ENCODE peak calls at places on chromosomes 2 and 18, in four cellular contexts. E is type B pancreatic cell, D is heart right ventricle, Q is HepG2. F is an unnamed sample.

GRCh38 chr2:237122214-237122666 is 36.6 kb downstream of the COPS8 start:
- DNase-seq in Q (peak), D (peak), E (no peak), F (no peak)

GRCh38 chr2:65940856-65941255 is 494.1 kb upstream of the MEIS1 start:
- DNase-seq in D (no peak), Q (no peak), E (no peak), F (no peak)

GRCh38 chr2:62266433-62267038 is 70.6 kb downstream of the B3GNT2 start:
- DNase-seq in D (no peak), Q (no peak), E (no peak), F (no peak)

GRCh38 chr2:180657054-180657453 is 323.4 kb upstream of the UBE2E3 start:
- DNase-seq in Q (no peak), D (no peak), E (no peak), F (no peak)

GRCh38 chr2:70964133-70964532 is 14.3 kb upstream of the ANKRD53 start:
- DNase-seq in D (no peak), Q (no peak), E (no peak), F (no peak)

GRCh38 chr18:48170651-48171050 is 238.5 kb downstream of the ZBTB7C start:
- DNase-seq in D (no peak), Q (no peak), E (no peak), F (no peak)

GRCh38 chr2:70553584-70554337 is at the start of gene TGFA:
- DNase-seq in Q (peak), D (peak), E (peak), F (no peak)

GRCh38 chr2:198471291-198471690 is 666.9 kb downstream of the PLCL1 start:
- DNase-seq in Q (no peak), D (no peak), E (no peak), F (no peak)

GRCh38 chr2:239274391-239275001 is 126.3 kb downstream of the HDAC4 start:
- DNase-seq in Q (no peak), E (peak), D (no peak), F (no peak)

GRCh38 chr2:172226244-172227061 is 123.8 kb upstream of the DLX2 start:
- DNase-seq in Q (peak), D (no peak), E (no peak), F (no peak)

GRCh38 chr2:214550774-214551173 is 139.9 kb downstream of the VWC2L start:
- DNase-seq in E (no peak), D (no peak), Q (no peak), F (no peak)

GRCh38 chr2:203688798-203689197 is 17.6 kb upstream of the CD28 start:
- DNase-seq in D (peak), E (no peak), Q (no peak), F (no peak)

GRCh38 chr2:223414646-223415045 is 187.5 kb downstream of the SCG2 start:
- DNase-seq in D (no peak), E (no peak), Q (no peak), F (no peak)

GRCh38 chr2:216677439-216678097 is 17.8 kb downstream of the IGFBP5 start:
- DNase-seq in E (no peak), D (no peak), Q (no peak), F (no peak)

GRCh38 chr2:160680294-160680693 is 186.7 kb upstream of the RBMS1 start:
- DNase-seq in D (no peak), E (no peak), Q (no peak), F (no peak)

GRCh38 chr2:85066874-85067351 is 66.3 kb upstream of the TCF7L1 start:
- DNase-seq in Q (peak), D (peak), E (no peak), F (peak)
- TF ChIP-seq CTCF in Q (peak), D (peak), E (peak), F (peak)

GRCh38 chr2:1136071-1136470 is 185.4 kb downstream of the SNTG2 start:
- DNase-seq in Q (no peak), E (no peak), D (no peak), F (no peak)
- TF ChIP-seq CTCF in Q (peak), E (peak), D (no peak), F (peak)

GRCh38 chr2:231691251-231691772 is 17.0 kb upstream of the PTMA start:
- DNase-seq in Q (no peak), D (no peak), E (no peak), F (no peak)

GRCh38 chr2:231696004-231696367 is 12.3 kb upstream of the PTMA start:
- DNase-seq in Q (no peak), D (no peak), E (no peak), F (no peak)

GRCh38 chr2:231693956-231694355 is 14.4 kb upstream of the PTMA start:
- DNase-seq in E (no peak), D (no peak), Q (no peak), F (no peak)

GRCh38 chr2:231689509-231689893 is 18.8 kb upstream of the PTMA start:
- DNase-seq in Q (no peak), E (no peak), D (no peak), F (no peak)

GRCh38 chr2:231692847-231693246 is 15.5 kb upstream of the PTMA start:
- DNase-seq in Q (no peak), D (no peak), E (no peak), F (no peak)
- TF ChIP-seq CTCF in Q (peak), D (no peak), E (no peak), F (no peak)

GRCh38 chr18:6279308-6279707 is 135.4 kb downstream of the L3MBTL4 start:
- DNase-seq in D (no peak), E (no peak), Q (no peak), F (no peak)

GRCh38 chr18:6280344-6280743 is 134.4 kb downstream of the L3MBTL4 start:
- DNase-seq in Q (no peak), D (no peak), E (no peak), F (no peak)

GRCh38 chr18:6284761-6285160 is 129.9 kb downstream of the L3MBTL4 start:
- DNase-seq in E (no peak), Q (no peak), D (no peak), F (no peak)

GRCh38 chr18:6284300-6284699 is 130.4 kb downstream of the L3MBTL4 start:
- DNase-seq in Q (no peak), E (no peak), D (no peak), F (no peak)

DNA sequence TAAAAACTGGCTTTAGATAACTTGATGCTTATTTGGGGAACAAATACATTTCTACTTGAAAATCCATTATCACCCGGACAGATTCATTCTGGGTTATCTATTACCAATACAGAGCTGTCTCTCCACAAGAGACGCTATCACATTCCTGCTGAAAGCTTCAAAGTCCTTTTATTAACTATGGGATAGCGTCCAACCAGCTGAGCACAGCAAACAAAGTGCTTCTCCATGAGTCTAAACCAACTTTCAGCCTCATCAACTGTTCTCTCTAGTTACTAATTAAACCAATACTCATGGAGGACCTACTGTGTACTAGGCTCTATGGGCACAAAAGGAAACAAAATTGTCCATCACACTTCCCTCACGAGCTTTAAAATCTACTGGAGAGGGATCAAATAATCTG is 132.8 kb downstream of the L3MBTL4 start:
- DNase-seq in D (no peak), E (no peak), Q (peak), F (no peak)
- TF ChIP-seq CTCF in D (no peak), E (no peak), Q (peak), F (no peak)